ENCODE peak calls at places on chromosomes 11 and 22, in eight cellular contexts. W, U, D, N, F, O, L and I are unnamed samples.

GRCh38 chr22:25698986-25699385 is 43.0 kb upstream of the MYO18B start:
- DNase-seq in F (no peak), N (no peak), W (no peak), U (no peak), L (no peak), D (no peak), O (no peak), I (no peak)

GRCh38 chr11:1310772-1311468 is 1.5 kb upstream of the TOLLIP start:
- DNase-seq in F (no peak), L (no peak), U (no peak), D (no peak), N (no peak), O (no peak), W (no peak), I (no peak)

GRCh38 chr11:117423046-117423575 is 95.5 kb downstream of the CEP164 start:
- DNase-seq in L (no peak), O (no peak), F (no peak), W (no peak), U (no peak), N (peak; percentile 25), D (no peak), I (no peak)

GRCh38 chr11:76738618-76739220 is 44.4 kb upstream of the TSKU start:
- DNase-seq in F (peak; percentile 22), U (no peak), D (no peak), N (no peak), L (no peak), W (no peak), O (no peak), I (no peak)

GRCh38 chr11:130631119-130631518 is 182.7 kb downstream of the ADAMTS15 start:
- DNase-seq in F (peak; percentile 13), L (no peak), D (peak; percentile 95), W (no peak), O (peak; percentile 47), U (no peak), N (no peak), I (no peak)

GRCh38 chr11:12494699-12495098 is 117.3 kb downstream of the PARVA start:
- DNase-seq in D (peak; percentile 72), W (no peak), L (no peak), U (no peak), N (no peak), O (no peak), F (no peak), I (peak; percentile 10)

GRCh38 chr11:43397251-43397650 is 38.5 kb downstream of the TTC17 start:
- DNase-seq in F (no peak), O (no peak), W (no peak), D (peak; percentile 3), L (no peak), N (no peak), U (no peak), I (no peak)

GRCh38 chr11:82906236-82906635 is 4.7 kb downstream of the DDIAS start:
- DNase-seq in D (peak; percentile 43), O (no peak), U (no peak), F (peak; percentile 68), W (no peak), N (no peak), L (no peak), I (peak; percentile 17)

GRCh38 chr11:33893711-33894401 is 2.0 kb upstream of the LMO2 start:
- DNase-seq in W (no peak), L (no peak), U (no peak), O (no peak), N (no peak), D (no peak), F (no peak), I (peak; percentile 82)

GRCh38 chr11:1157341-1157644 is 460 bp upstream of the MUC5AC start:
- DNase-seq in U (no peak), W (no peak), D (no peak), N (no peak), L (no peak), F (no peak), O (no peak), I (no peak)

GRCh38 chr11:116207781-116208180 is 565.0 kb downstream of the BUD13 start:
- DNase-seq in O (no peak), U (no peak), D (no peak), W (no peak), L (no peak), N (no peak), F (no peak), I (no peak)

GRCh38 chr11:74641905-74642304 is 49.5 kb downstream of the POLD3 start:
- DNase-seq in N (no peak), D (no peak), L (no peak), O (no peak), U (no peak), F (no peak), W (no peak), I (no peak)

GRCh38 chr22:25453058-25453457 is 111.4 kb upstream of the GRK3 start:
- DNase-seq in L (no peak), W (no peak), O (no peak), D (no peak), F (no peak), U (no peak), N (no peak), I (no peak)

GRCh38 chr11:94027210-94027609 is 6.1 kb downstream of the HEPHL1 start:
- DNase-seq in N (no peak), U (no peak), L (no peak), O (no peak), W (no peak), F (no peak), D (no peak), I (no peak)

GRCh38 chr11:131033151-131033651 is 116.9 kb upstream of the SNX19 start:
- DNase-seq in W (no peak), U (no peak), L (no peak), O (peak; percentile 36), N (no peak), F (peak; percentile 15), D (peak; percentile 99), I (peak; percentile 29)

GRCh38 chr22:17578129-17578754 is 14.9 kb downstream of the SLC25A18 start:
- DNase-seq in W (no peak), F (peak; percentile 23), D (peak; percentile 36), O (no peak), U (peak; percentile 40), L (no peak), N (peak; percentile 92), I (no peak)

GRCh38 chr22:47187558-47187957 is 425.1 kb downstream of the TBC1D22A start:
- DNase-seq in D (no peak), O (no peak), N (no peak), U (no peak), F (no peak), L (no peak), W (no peak), I (no peak)

GRCh38 chr11:80320765-80321164 is 879.9 kb upstream of the TENM4 start:
- DNase-seq in F (no peak), O (peak; percentile 5), U (no peak), W (no peak), L (no peak), D (no peak), N (no peak), I (no peak)

GRCh38 chr22:33803371-33803770 is 116.9 kb downstream of the LARGE1 start:
- DNase-seq in L (no peak), O (peak; percentile 21), U (peak; percentile 14), D (peak; percentile 98), W (no peak), F (no peak), N (peak; percentile 66), I (no peak)

GRCh38 chr22:33299245-33299956 is 241.2 kb upstream of the SYN3 start:
- DNase-seq in U (no peak), N (no peak), W (peak; percentile 45), D (no peak), F (no peak), L (no peak), O (no peak), I (no peak)

GRCh38 chr11:35009191-35009940 is 92.9 kb downstream of the PDHX start:
- DNase-seq in D (peak; percentile 74), U (no peak), O (peak; percentile 30), L (no peak), N (no peak), W (no peak), F (no peak), I (no peak)

GRCh38 chr22:23180301-23180892 is at the start of gene BCR:
- DNase-seq in F (peak; percentile 69), N (peak; percentile 89), L (peak; percentile 100), W (peak; percentile 67), U (peak; percentile 73), O (peak; percentile 81), D (peak; percentile 65), I (peak; percentile 42)
- TF ChIP-seq POLR2A in F (no peak), N (no peak), L (no peak), W (no peak), U (peak; percentile 73), O (no peak), D (no peak), I (no peak)

GRCh38 chr22:42582987-42583386 is 29.2 kb downstream of the SERHL2 start:
- DNase-seq in D (no peak), U (no peak), L (no peak), W (no peak), N (no peak), O (no peak), F (no peak), I (no peak)

GRCh38 chr22:42577623-42578240 is 24.0 kb downstream of the SERHL2 start:
- DNase-seq in L (no peak), O (no peak), D (no peak), W (no peak), F (no peak), N (no peak), U (peak; percentile 50), I (no peak)

GRCh38 chr22:42585096-42585495 is 29.6 kb downstream of the POLDIP3 start:
- DNase-seq in W (no peak), U (no peak), D (no peak), F (no peak), N (no peak), L (no peak), O (no peak), I (no peak)

GRCh38 chr22:42584364-42584940 is 30.2 kb downstream of the POLDIP3 start:
- DNase-seq in O (no peak), F (no peak), L (no peak), D (no peak), W (no peak), N (no peak), U (no peak), I (no peak)

GRCh38 chr22:42581762-42582716 is 28.3 kb downstream of the SERHL2 start:
- DNase-seq in L (peak; percentile 72), O (peak; percentile 37), N (peak; percentile 89), D (peak; percentile 59), W (peak; percentile 77), U (peak; percentile 80), F (peak; percentile 79), I (peak; percentile 84)
- TF ChIP-seq POLR2A in L (peak; percentile 71), O (peak; percentile 64), N (no peak), D (peak; percentile 62), W (peak; percentile 85), U (no peak), F (peak; percentile 79), I (peak; percentile 41)

GRCh38 chr11:45333023-45333422 is 46.9 kb upstream of the SYT13 start:
- DNase-seq in N (no peak), D (no peak), W (no peak), F (peak; percentile 21), L (no peak), U (no peak), O (no peak), I (no peak)
- TF ChIP-seq POLR2A in N (no peak), D (no peak), W (no peak), F (no peak), L (no peak), U (no peak), O (no peak), I (no peak)

DNA sequence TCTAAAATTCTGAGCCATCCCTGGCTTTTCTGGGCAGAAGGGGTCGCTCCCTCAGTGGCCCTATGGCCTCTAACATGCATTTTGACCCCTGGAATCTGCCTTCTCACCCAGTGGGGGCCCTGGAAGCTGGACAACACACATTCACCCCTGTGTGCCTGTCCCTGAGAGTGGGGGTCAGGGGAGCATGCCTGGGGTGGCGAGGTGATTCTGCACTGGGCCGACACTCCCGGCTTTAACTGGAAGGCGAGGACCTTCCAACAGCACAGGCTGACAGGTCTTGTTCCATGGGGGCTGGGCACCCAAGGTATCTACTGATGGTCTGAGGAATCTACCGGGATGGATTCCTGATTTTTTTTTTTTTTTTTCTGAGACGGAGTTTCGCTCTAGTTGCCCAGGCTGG is 10.7 kb downstream of the PPM1F start:
- DNase-seq in U (no peak), L (no peak), W (no peak), F (no peak), D (no peak), N (no peak), O (no peak), I (no peak)
- TF ChIP-seq POLR2A in U (no peak), L (no peak), W (no peak), F (no peak), D (no peak), N (no peak), O (no peak), I (no peak)